ENCODE peak calls at places on chromosomes 6 and 20, in seven cellular contexts. N, F, V, P, B, X and W are unnamed samples.

GRCh38 chr6:32944265-32944664 is 3.4 kb upstream of the HLA-DMB start:
- DNase-seq in N (no peak), F (no peak), V (no peak), P (no peak), B (no peak), X (no peak), W (no peak)

GRCh38 chr6:52454556-52454955 is 34.4 kb downstream of the EFHC1 start:
- DNase-seq in N (peak; percentile 57), F (no peak), V (no peak), P (no peak), B (no peak), X (no peak), W (no peak)

GRCh38 chr6:54847799-54848597 is 1.4 kb downstream of the FAM83B start:
- DNase-seq in N (no peak), F (no peak), V (no peak), P (no peak), B (no peak), X (peak; percentile 76), W (no peak)

GRCh38 chr6:55825402-55826051 is 49.9 kb downstream of the BMP5 start:
- DNase-seq in N (peak; percentile 37), F (no peak), V (peak; percentile 17), P (no peak), B (no peak), X (no peak), W (no peak)

GRCh38 chr6:29552512-29553051 is 7.0 kb downstream of the UBD start:
- DNase-seq in N (peak; percentile 77), F (no peak), V (peak; percentile 31), P (no peak), B (no peak), X (no peak), W (no peak)

GRCh38 chr6:41785689-41786450 is 1.6 kb upstream of the TOMM6 start:
- DNase-seq in N (no peak), F (no peak), V (no peak), P (no peak), B (no peak), X (no peak), W (peak; percentile 81)

GRCh38 chr6:45599053-45599452 is 221.3 kb upstream of the SUPT3H start:
- DNase-seq in N (no peak), F (no peak), V (no peak), P (no peak), B (no peak), X (no peak), W (no peak)

GRCh38 chr6:128803911-128804310 is 79.0 kb upstream of the LAMA2 start:
- DNase-seq in N (peak; percentile 75), F (no peak), V (no peak), P (no peak), B (no peak), X (no peak), W (no peak)

GRCh38 chr6:103002282-103002681 is 1608.8 kb downstream of the GRIK2 start:
- DNase-seq in N (no peak), F (no peak), V (no peak), P (no peak), B (no peak), X (no peak), W (no peak)

GRCh38 chr6:134532694-134533624 is 215.0 kb upstream of the SGK1 start:
- DNase-seq in N (no peak), F (no peak), V (no peak), P (no peak), B (no peak), X (no peak), W (no peak)

GRCh38 chr20:20083796-20084195 is 31.5 kb downstream of the CFAP61 start:
- DNase-seq in N (peak; percentile 33), F (no peak), V (peak; percentile 39), P (no peak), B (no peak), X (no peak), W (no peak)

GRCh38 chr6:11727995-11728961 is 50.3 kb downstream of the ADTRP start:
- DNase-seq in N (no peak), F (no peak), V (no peak), P (no peak), B (no peak), X (no peak), W (no peak)

GRCh38 chr6:34154668-34155447 is 9.0 kb upstream of the GRM4 start:
- DNase-seq in N (peak; percentile 17), F (peak; percentile 78), V (peak; percentile 22), P (peak; percentile 61), B (no peak), X (peak; percentile 51), W (peak; percentile 66)

GRCh38 chr6:34571388-34571787 is 15.3 kb upstream of the SPDEF start:
- DNase-seq in N (no peak), F (no peak), V (no peak), P (no peak), B (no peak), X (no peak), W (no peak)

GRCh38 chr6:34223381-34223963 is 13.2 kb upstream of the HMGA1 start:
- DNase-seq in N (no peak), F (peak; percentile 70), V (no peak), P (no peak), B (no peak), X (no peak), W (no peak)

GRCh38 chr20:44695295-44696230 is 19.6 kb upstream of the CCN5 start:
- DNase-seq in N (peak; percentile 54), F (no peak), V (no peak), P (no peak), B (no peak), X (peak; percentile 33), W (peak; percentile 71)

GRCh38 chr6:104688283-104688969 is 171.3 kb downstream of the HACE1 start:
- DNase-seq in N (no peak), F (no peak), V (no peak), P (no peak), B (no peak), X (no peak), W (no peak)

GRCh38 chr6:137728386-137729349 is 138.4 kb upstream of the TNFAIP3 start:
- DNase-seq in N (peak; percentile 31), F (no peak), V (peak; percentile 25), P (no peak), B (no peak), X (peak; percentile 85), W (no peak)

GRCh38 chr6:55052846-55053245 is 121.5 kb upstream of the HCRTR2 start:
- DNase-seq in N (no peak), F (no peak), V (no peak), P (no peak), B (no peak), X (no peak), W (no peak)

GRCh38 chr6:75205776-75206334 is at the start of gene COL12A1:
- DNase-seq in N (peak; percentile 70), F (peak; percentile 94), V (peak; percentile 72), P (no peak), B (peak; percentile 94), X (peak; percentile 97), W (peak; percentile 97)

GRCh38 chr6:100554228-100554627 is 89.5 kb upstream of the SIM1 start:
- DNase-seq in N (no peak), F (no peak), V (no peak), P (no peak), B (no peak), X (no peak), W (no peak)

GRCh38 chr6:2498224-2498623 is 252.5 kb downstream of the MYLK4 start:
- DNase-seq in N (peak; percentile 63), F (no peak), V (no peak), P (no peak), B (no peak), X (no peak), W (no peak)

GRCh38 chr6:14516947-14517346 is 399.4 kb downstream of the CD83 start:
- DNase-seq in N (no peak), F (no peak), V (no peak), P (no peak), B (no peak), X (no peak), W (no peak)

GRCh38 chr6:154705471-154706113 is 27.6 kb upstream of the SCAF8 start:
- DNase-seq in N (no peak), F (no peak), V (no peak), P (no peak), B (no peak), X (no peak), W (no peak)
- TF ChIP-seq CTCF in N (no peak), F (no peak), V (no peak), P (no peak), B (no peak), X (no peak), W (no peak)

GRCh38 chr20:835220-836045 is 1.9 kb downstream of the FAM110A start:
- DNase-seq in N (no peak), F (no peak), V (no peak), P (no peak), B (no peak), X (no peak), W (no peak)
- H3K27ac ChIP-seq in N (no peak overlapping the region), F (no peak overlapping the region), V (no peak overlapping the region), P (no peak overlapping the region), B (no peak overlapping the region), X (peak overlapping the region; percentile 43), W (no peak overlapping the region)

DNA sequence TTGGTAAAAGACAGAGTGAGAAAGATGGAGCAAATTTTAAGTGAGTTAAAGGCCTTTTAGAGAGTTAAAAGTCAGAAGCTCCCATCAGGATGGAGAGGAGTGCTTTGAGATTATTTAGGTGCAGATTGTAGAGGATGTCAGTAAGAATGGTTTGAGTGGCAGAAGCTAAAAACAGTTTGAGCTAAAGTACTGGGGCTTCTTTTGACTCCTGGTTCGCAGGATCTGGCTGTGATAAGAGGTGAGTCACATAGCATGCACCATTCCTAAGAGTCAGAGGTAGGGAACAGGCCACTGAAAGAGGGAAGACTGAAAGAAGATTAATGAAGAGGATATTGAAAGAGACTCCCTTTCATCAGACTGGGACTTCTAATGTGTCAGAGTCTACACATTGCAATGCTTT is 1047.9 kb upstream of the MAP3K7 start:
- DNase-seq in N (no peak), F (no peak), V (no peak), P (no peak), B (no peak), X (no peak), W (no peak)
- TF ChIP-seq CTCF in N (no peak), F (no peak), V (no peak), P (no peak), B (no peak), X (no peak), W (no peak)

GRCh38 chr20:63218701-63219446 is 2.9 kb upstream of the YTHDF1 start:
- DNase-seq in N (no peak), F (peak; percentile 59), V (no peak), P (no peak), B (no peak), X (peak; percentile 80), W (no peak)

GRCh38 chr20:63219447-63219821 is 3.5 kb upstream of the YTHDF1 start:
- DNase-seq in N (no peak), F (no peak), V (no peak), P (no peak), B (no peak), X (peak; percentile 76), W (no peak)

GRCh38 chr20:63216849-63217471 is 1.0 kb upstream of the YTHDF1 start:
- DNase-seq in N (no peak), F (no peak), V (no peak), P (no peak), B (no peak), X (peak; percentile 77), W (no peak)

GRCh38 chr20:63216041-63216848 is at the start of gene YTHDF1:
- DNase-seq in N (peak; percentile 94), F (peak; percentile 99), V (peak; percentile 95), P (peak; percentile 91), B (peak; percentile 93), X (peak; percentile 100), W (peak; percentile 96)

GRCh38 chr20:63217706-63218105 is 1.8 kb upstream of the YTHDF1 start:
- DNase-seq in N (no peak), F (no peak), V (no peak), P (no peak), B (no peak), X (peak; percentile 82), W (no peak)
- H3K27ac ChIP-seq in N (no peak overlapping the region), F (no peak overlapping the region), V (peak overlapping the region; percentile 96), P (no peak overlapping the region), B (no peak overlapping the region), X (no peak overlapping the region), W (no peak overlapping the region)